ENCODE peak calls at places on chromosomes 4 and X, in eight cellular contexts. R is occipital lobe; F is stimulated activated CD4-positive, alpha-beta T cell treated with anti-CD3 and anti-CD28 coated beads, TNF-alpha, amount 100 ng/mL, for 1 hour; N is IMR-90; L is T-helper 2 cell; W is Daoy; U is H7; S is H54. E is an unnamed sample.

GRCh38 chrX:727738-728621 is 97.4 kb downstream of the SHOX start:
- DNase-seq in U (peak), W (peak), L (no peak), R (no peak), N (no peak), S (no peak), F (no peak), E (peak)

GRCh38 chr4:6343950-6344408 is 74.3 kb downstream of the WFS1 start:
- DNase-seq in F (no peak), R (no peak), W (peak), N (peak), L (no peak), U (peak), S (peak), E (peak)

GRCh38 chr4:83356899-83357661 is 22.4 kb upstream of the HPSE start:
- DNase-seq in U (no peak), N (peak), F (no peak), R (no peak), W (peak), L (no peak), S (peak), E (no peak)

GRCh38 chrX:108091878-108092291 is 307 bp downstream of the ATG4A start:
- DNase-seq in F (no peak), W (no peak), R (peak), N (no peak), U (no peak), S (no peak), L (no peak), E (no peak)

GRCh38 chr4:73311428-73311827 is 52.8 kb upstream of the ANKRD17 start:
- DNase-seq in S (no peak), N (peak), R (no peak), L (no peak), F (no peak), W (no peak), U (no peak), E (no peak)

GRCh38 chr4:54255881-54256280 is 26.8 kb downstream of the PDGFRA start:
- DNase-seq in R (no peak), F (no peak), W (peak), U (no peak), S (no peak), N (peak), L (no peak), E (peak)

GRCh38 chr4:6148506-6149205 is 51.7 kb downstream of the JAKMIP1 start:
- DNase-seq in U (no peak), S (no peak), L (no peak), W (no peak), N (no peak), F (no peak), R (no peak), E (no peak)

GRCh38 chr4:154615211-154615610 is 2.8 kb upstream of the FGG start:
- DNase-seq in N (no peak), U (no peak), S (no peak), L (no peak), F (no peak), W (no peak), R (no peak), E (no peak)

GRCh38 chr4:186104114-186104894 is at the start of gene FAM149A:
- DNase-seq in F (peak), L (peak), U (peak), R (no peak), S (no peak), W (peak), N (no peak), E (peak)

GRCh38 chrX:76454456-76454927 is 27.0 kb downstream of the MAGEE1 start:
- DNase-seq in L (no peak), F (no peak), W (no peak), R (no peak), N (peak), U (peak), S (no peak), E (no peak)